ENCODE peak calls at places on chromosome 2, in eight cellular contexts. G is hepatic stellate cell; P is ELR; X is NCI-H2081; O is iris pigment epithelial cell; A is esophagus squamous epithelium; B is stimulated activated CD4-positive, alpha-beta T cell treated with anti-CD3 and anti-CD28 coated beads, TNF-alpha, amount 100 ng/mL, for 1 hour; R is mucosa of descending colon. U is an unnamed sample.

GRCh38 chr2:85369500-85369899 is 14.9 kb downstream of the ELMOD3 start:
- DNase-seq in B (no peak), X (no peak), R (peak), G (no peak), P (no peak), O (no peak), A (no peak), U (no peak)

GRCh38 chr2:161171595-161171929 is 11.3 kb downstream of the TANK start:
- DNase-seq in G (no peak), X (no peak), P (no peak), O (peak), R (no peak), B (no peak), A (no peak), U (no peak)

GRCh38 chr2:37599688-37600525 is 71.5 kb downstream of the CDC42EP3 start:
- DNase-seq in G (no peak), R (peak), P (no peak), X (no peak), B (peak), O (no peak), A (no peak), U (no peak)

GRCh38 chr2:118190365-118190916 is 102.2 kb downstream of the INSIG2 start:
- DNase-seq in B (no peak), X (no peak), R (no peak), A (no peak), G (no peak), O (no peak), P (no peak), U (no peak)

GRCh38 chr2:199460101-199460671 is 2.4 kb upstream of the SATB2 start:
- DNase-seq in B (no peak), R (no peak), X (no peak), O (peak), G (no peak), A (no peak), P (peak), U (peak)

GRCh38 chr2:227870710-227871374 is 589 bp upstream of the DAW1 start:
- DNase-seq in G (peak), B (no peak), A (no peak), O (peak), X (no peak), P (peak), R (no peak), U (peak)

GRCh38 chr2:102049756-102050443 is 58.1 kb downstream of the IL1R2 start:
- DNase-seq in P (no peak), X (no peak), B (no peak), O (no peak), A (no peak), G (no peak), R (peak), U (no peak)

GRCh38 chr2:50975546-50975945 is 56.4 kb downstream of the NRXN1 start:
- DNase-seq in B (no peak), X (no peak), A (no peak), O (no peak), R (no peak), G (no peak), P (no peak), U (no peak)

GRCh38 chr2:176174850-176175728 is 13.4 kb upstream of the HOXD1 start:
- DNase-seq in A (no peak), O (no peak), R (peak), P (no peak), X (peak), G (no peak), B (no peak), U (no peak)

GRCh38 chr2:233142355-233142897 is 82.3 kb downstream of the INPP5D start:
- DNase-seq in R (peak), A (no peak), X (no peak), B (no peak), G (no peak), O (no peak), P (no peak), U (no peak)

GRCh38 chr2:134446431-134447091 is 192.7 kb downstream of the MGAT5 start:
- DNase-seq in A (no peak), G (peak), X (no peak), O (peak), P (peak), R (no peak), B (no peak), U (no peak)

U was measured in AG08396.